ENCODE peak calls at places on chromosomes 3 and 15, in six cellular contexts. X is AG09319, D is mucosa of descending colon, L is fibroblast of pulmonary artery, B is stomach, W is MM.1S. H is an unnamed sample.

GRCh38 chr15:61831505-61831921 is 228.7 kb downstream of the VPS13C start:
- DNase-seq in X (no peak), W (no peak), B (no peak), D (no peak), L (no peak), H (no peak)

GRCh38 chr3:123658118-123658859 is 73.4 kb upstream of the HACD2 start:
- DNase-seq in X (no peak), D (no peak), W (no peak), L (peak), B (peak), H (no peak)

GRCh38 chr15:64213646-64214045 is 50.8 kb upstream of the PPIB start:
- DNase-seq in W (no peak), X (no peak), B (no peak), L (no peak), D (no peak), H (no peak)

GRCh38 chr3:188558343-188559068 is 404.5 kb downstream of the LPP start:
- DNase-seq in X (no peak), L (peak), B (no peak), D (no peak), W (no peak), H (no peak)

GRCh38 chr3:195214381-195214780 is 56.6 kb downstream of the XXYLT1 start:
- DNase-seq in W (no peak), D (no peak), B (no peak), X (no peak), L (no peak), H (no peak)

GRCh38 chr15:23645379-23646164 is 2.1 kb downstream of the MAGEL2 start:
- DNase-seq in W (no peak), D (peak), X (no peak), B (no peak), L (no peak), H (no peak)

GRCh38 chr3:34024447-34025240 is 226.2 kb downstream of the PDCD6IP start:
- DNase-seq in B (no peak), L (peak), D (no peak), X (no peak), W (no peak), H (no peak)

GRCh38 chr3:41259449-41260062 is 60.3 kb downstream of the CTNNB1 start:
- DNase-seq in D (no peak), X (no peak), L (no peak), B (no peak), W (no peak), H (no peak)

GRCh38 chr15:101068961-101069734 is 150.0 kb downstream of the LRRK1 start:
- DNase-seq in X (peak), W (no peak), B (no peak), D (peak), L (peak), H (no peak)

GRCh38 chr3:135260025-135260424 is 465.0 kb downstream of the EPHB1 start:
- DNase-seq in D (no peak), B (no peak), X (no peak), W (no peak), L (no peak), H (no peak)

GRCh38 chr15:44537728-44538240 is 837 bp downstream of the EIF3J start:
- DNase-seq in D (no peak), L (peak), X (no peak), B (no peak), W (no peak), H (no peak)

GRCh38 chr15:56759450-56759845 is 26.1 kb upstream of the ZNF280D start:
- DNase-seq in B (peak), W (no peak), D (no peak), L (peak), X (peak), H (no peak)

GRCh38 chr3:182906036-182906435 is 74.3 kb downstream of the DCUN1D1 start:
- DNase-seq in X (no peak), B (no peak), L (no peak), W (no peak), D (no peak), H (no peak)

GRCh38 chr15:40762919-40763800 is 708 bp upstream of the GCHFR start:
- DNase-seq in W (no peak), L (peak), D (peak), B (peak), X (no peak), H (no peak)

GRCh38 chr15:40766906-40767837 is 2.6 kb upstream of the C15orf62 start:
- DNase-seq in X (no peak), W (no peak), D (no peak), B (no peak), L (peak), H (no peak)

GRCh38 chr15:40764766-40765136 is 883 bp downstream of the GCHFR start:
- DNase-seq in B (no peak), W (no peak), D (no peak), X (no peak), L (no peak), H (no peak)

GRCh38 chr15:40766194-40766830 is 2.4 kb downstream of the GCHFR start:
- DNase-seq in D (no peak), X (no peak), B (no peak), W (no peak), L (no peak), H (no peak)

DNA sequence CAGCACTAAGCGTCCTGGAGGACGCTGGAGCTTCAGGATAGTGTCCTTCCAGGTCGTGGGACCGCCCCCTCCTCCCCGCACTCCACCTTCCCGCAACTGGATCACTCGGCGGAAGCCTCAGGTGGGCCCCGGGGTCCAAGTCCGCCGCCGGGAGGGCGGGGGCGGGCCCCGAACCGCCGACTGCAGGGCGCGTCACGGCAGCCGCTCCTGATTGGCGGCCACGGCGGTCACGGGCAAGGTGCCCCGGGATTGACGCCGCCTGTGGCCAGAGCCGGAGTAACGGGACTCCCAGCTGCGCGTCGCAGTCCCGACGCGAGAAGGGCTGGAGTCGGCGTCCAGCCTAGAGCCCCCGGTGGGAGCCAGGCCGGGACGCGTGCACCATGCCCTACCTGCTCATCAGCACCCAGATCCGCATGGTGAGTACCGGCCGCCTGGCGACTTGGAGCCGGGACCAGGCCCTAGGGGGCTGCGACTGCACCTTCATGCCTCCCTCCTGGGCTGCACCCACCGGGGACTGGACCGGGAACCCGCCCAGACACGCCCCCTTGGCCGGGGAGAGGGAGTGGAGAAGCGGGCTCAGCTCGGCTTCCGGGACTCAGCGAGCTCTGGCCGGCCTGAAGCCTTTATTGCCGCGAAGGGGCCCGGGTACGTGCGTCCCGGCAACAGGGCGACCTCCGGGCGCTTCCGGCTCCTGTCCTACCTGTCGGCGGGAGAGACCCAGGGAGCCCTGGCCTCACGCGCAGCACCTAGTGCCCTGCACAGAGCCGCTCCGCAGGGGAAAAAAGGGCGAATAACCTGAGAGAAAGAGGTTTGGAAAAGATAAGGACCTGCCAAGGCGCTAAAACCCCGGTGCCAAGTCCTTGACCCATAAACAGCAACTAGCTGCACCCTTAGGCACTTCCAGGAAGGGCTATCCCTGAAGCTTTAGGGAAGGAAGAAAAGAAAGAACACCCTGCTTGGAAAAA is at the start of gene GCHFR:
- DNase-seq in L (peak), D (peak), B (peak), X (no peak), W (peak), H (peak)
- TF ChIP-seq CTCF in L (peak), D (no peak), B (no peak), X (peak), W (peak), H (peak)

DNA sequence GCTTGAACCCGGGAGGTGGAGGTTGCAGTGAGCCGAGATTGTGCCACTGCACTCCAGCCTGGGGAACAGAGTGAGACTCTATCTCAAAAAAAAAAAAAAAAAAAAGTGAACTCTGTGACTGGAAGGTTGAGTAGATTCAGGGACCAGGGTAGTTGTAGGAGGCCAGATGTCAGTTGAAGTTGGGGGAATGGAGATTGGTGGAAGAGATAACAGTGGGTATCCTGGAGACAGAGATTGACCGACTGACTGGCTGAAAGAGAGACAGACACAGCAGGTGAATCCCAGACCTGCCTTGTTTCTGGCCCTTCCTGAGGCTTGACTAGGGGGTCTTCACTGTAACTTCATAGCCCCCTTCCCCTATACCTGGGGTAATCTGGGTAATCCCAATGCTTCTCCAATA is 22.1 kb upstream of the RNU6-1 start:
- DNase-seq in L (no peak), D (no peak), B (no peak), X (no peak), W (no peak), H (no peak)
- TF ChIP-seq CTCF in L (no peak), D (no peak), B (no peak), X (no peak), W (no peak), H (no peak)

GRCh38 chr3:111173906-111174305 is 102.3 kb downstream of the NECTIN3 start:
- DNase-seq in D (no peak), L (no peak), B (no peak), X (no peak), W (no peak), H (no peak)

GRCh38 chr3:111173328-111173900 is 101.8 kb downstream of the NECTIN3 start:
- DNase-seq in X (no peak), B (no peak), D (no peak), W (no peak), L (peak), H (no peak)
- TF ChIP-seq CTCF in X (no peak), B (no peak), D (no peak), W (no peak), L (no peak), H (no peak)

DNA sequence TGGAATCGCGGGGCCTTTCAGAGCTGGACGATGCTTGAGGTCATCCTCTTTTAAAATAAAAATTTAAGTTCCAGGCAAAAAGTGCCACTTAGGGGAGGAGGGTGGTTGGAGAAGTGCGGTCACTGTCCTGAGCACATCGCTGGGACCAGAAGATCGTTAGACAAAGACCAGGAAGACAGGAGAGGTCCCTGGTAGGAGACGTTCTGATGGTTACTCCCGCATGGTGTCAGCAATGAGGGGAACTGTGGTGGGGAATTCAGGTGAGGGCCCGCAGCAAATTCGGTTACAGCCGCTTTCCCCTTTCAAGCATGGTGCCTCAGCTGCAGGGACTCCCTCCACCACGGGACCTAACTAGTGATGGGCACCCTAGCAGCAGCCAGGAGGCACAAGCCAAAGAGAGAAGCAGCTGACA is 1.0 kb upstream of the ISY1 start:
- DNase-seq in B (no peak), X (no peak), D (no peak), L (no peak), W (peak), H (peak)
- TF ChIP-seq CTCF in B (no peak), X (no peak), D (no peak), L (no peak), W (no peak), H (no peak)

DNA sequence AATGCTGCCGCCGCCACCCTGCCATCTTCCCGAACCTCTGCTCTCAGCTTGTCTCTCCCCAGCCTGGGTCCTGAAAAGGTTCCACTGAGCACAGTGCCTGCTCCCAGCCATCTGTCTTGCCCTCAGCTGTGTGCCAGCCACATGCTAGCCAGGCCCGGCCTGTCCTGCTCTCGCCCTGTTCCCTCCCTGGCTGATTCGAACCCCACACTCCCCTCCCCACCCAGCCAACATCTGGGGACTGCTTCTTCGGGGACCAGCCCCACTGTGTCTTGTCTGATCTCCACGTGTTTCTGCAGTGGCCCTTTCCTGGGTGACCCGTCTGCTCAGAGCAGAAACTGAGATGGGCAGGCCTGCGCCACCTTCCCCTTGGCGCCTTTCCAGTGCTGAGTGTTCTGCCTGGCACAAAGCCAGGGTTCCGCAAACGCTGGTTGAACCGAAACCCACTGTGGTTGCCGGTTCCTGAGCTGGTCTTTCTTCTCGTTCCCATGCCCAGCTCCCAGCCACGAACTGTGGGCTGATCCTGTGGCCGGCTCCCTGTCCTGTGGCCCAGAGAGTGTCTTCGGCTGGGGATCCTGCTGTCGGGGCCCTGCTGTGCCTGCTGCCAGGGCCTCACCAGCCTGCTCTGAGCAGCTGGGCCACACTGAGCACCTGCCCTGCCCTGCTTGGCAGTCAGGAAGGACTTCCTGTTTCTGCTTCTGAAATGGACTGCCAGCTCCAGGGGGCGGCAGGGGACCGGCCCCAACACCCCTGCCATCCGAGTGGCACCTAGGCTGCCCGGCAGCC is 62.7 kb upstream of the KLF13 start:
- DNase-seq in B (peak), D (peak), L (no peak), W (peak), X (no peak), H (peak)
- TF ChIP-seq CTCF in B (no peak), D (no peak), L (no peak), W (peak), X (no peak), H (no peak)

DNA sequence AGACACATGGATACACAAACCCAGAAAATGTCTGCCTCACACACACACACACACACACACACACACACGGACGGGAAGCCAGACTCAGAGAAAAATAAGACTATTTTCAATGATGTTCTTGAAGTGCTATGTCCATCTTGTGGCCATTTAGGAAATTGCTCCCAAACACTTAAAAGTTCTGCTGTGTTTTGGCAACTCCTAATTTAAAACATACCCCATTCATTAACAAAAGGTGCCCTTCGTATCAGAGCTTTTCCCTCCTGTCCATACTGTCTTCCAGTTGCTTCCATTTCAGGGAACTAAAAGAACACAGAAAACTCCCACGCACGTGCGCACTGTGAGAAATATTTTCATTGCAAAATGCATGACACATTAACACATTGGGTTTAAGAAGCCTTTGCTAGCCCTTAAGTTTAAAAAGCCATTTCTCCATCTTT is 44.6 kb downstream of the SLC12A1 start:
- DNase-seq in L (peak), X (peak), B (no peak), D (no peak), W (peak), H (no peak)
- TF ChIP-seq CTCF in L (peak), X (peak), B (no peak), D (no peak), W (peak), H (no peak)

GRCh38 chr15:85318732-85319076 is 61.7 kb upstream of the AKAP13 start:
- DNase-seq in X (no peak), W (no peak), L (no peak), B (no peak), D (no peak), H (no peak)

GRCh38 chr15:85314653-85315052 is 65.8 kb upstream of the AKAP13 start:
- DNase-seq in L (no peak), B (no peak), D (no peak), X (no peak), W (no peak), H (no peak)

GRCh38 chr15:85314139-85314538 is 66.3 kb upstream of the AKAP13 start:
- DNase-seq in L (no peak), W (no peak), B (no peak), D (no peak), X (no peak), H (no peak)

GRCh38 chr15:85316244-85316934 is 64.0 kb upstream of the AKAP13 start:
- DNase-seq in W (no peak), X (no peak), L (no peak), D (no peak), B (no peak), H (no peak)

DNA sequence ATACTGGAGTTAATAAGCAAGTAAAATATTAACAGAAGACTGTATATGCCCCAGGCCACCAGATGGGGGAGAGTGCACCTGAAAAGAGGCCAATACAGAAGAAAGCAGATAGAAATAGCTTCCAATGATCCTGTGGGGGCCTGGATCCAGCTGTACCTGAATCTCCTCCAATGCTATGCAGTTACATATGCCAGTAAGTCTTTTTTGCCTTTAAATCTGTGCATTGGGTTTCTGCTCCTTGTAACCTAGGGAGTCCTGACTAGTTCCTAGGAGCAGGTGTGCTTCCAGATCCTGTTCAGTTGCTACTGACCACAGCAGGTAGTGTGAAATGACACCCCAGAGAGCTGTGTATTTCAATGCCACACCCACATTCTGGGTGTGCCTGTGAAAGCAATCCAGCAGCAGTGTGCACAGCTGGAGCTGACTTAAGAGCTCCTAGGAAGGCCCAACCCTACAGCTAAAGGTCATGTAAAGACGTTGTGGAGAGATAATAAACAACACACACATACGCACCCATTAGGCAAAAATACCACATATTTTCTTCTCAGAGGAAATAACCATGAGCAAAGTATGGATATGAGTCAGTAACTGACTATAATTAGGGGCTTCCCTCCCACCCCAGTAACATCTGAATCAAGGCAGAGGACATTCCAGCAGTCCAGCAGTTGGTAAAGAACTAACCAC is 62.2 kb upstream of the AKAP13 start:
- DNase-seq in D (peak), X (peak), W (peak), B (peak), L (peak), H (no peak)
- TF ChIP-seq CTCF in D (no peak), X (peak), W (peak), B (no peak), L (peak), H (no peak)

DNA sequence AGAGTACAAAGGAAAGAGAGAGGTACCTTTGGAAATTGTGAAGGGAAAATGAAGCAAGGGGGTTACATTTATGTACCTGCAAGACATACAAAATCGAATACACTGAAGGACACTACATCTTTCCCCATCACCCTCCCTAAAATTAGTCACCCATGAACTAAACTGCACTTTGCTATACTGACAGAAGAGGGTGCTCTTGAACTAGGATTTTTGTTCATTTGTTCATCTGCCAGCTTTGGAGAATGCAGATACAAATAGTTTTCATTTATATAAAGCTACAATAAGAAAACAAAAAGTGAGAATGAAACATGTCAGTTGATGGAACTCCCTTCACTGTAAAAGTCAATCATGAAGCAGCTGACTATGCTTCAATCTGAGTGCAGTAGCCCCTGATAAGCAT is 55.7 kb downstream of the PCCB start:
- DNase-seq in W (peak), X (peak), B (no peak), D (no peak), L (peak), H (no peak)
- TF ChIP-seq CTCF in W (peak), X (peak), B (no peak), D (no peak), L (peak), H (peak)

H was measured in natural killer cell.